ENCODE peak calls at places on chromosomes 2 and 18, in six cellular contexts. One of them, this sample, is unnamed.
A peak's percentile ranks its signal among the peaks of the same experiment; 100 is the strongest.

GRCh38 chr2:140108706-140109472 is 1328.7 kb upstream of the NXPH2 start:
- DNase-seq in GM23338: peak; percentile 18
- DNase-seq in Caco-2: no peak
- DNase-seq in iPS DF 6.9: no peak
- DNase-seq in PC-3: peak; percentile 44
- DNase-seq in psoas muscle: no peak
- DNase-seq in this sample: no peak

GRCh38 chr2:200728630-200729029 is 83.1 kb upstream of the BZW1 start:
- DNase-seq in psoas muscle: no peak
- DNase-seq in iPS DF 6.9: no peak
- DNase-seq in GM23338: no peak
- DNase-seq in Caco-2: no peak
- DNase-seq in PC-3: no peak
- DNase-seq in this sample: no peak

GRCh38 chr18:47872426-47872825 is 58.0 kb downstream of the SMAD2 start:
- DNase-seq in PC-3: no peak
- DNase-seq in iPS DF 6.9: no peak
- DNase-seq in GM23338: no peak
- DNase-seq in psoas muscle: no peak
- DNase-seq in Caco-2: no peak
- DNase-seq in this sample: no peak

GRCh38 chr2:108586631-108587030 is 52.4 kb downstream of the LIMS1 start:
- DNase-seq in PC-3: no peak
- DNase-seq in GM23338: no peak
- DNase-seq in Caco-2: no peak
- DNase-seq in iPS DF 6.9: no peak
- DNase-seq in psoas muscle: no peak
- DNase-seq in this sample: no peak

GRCh38 chr2:70087703-70088507 is 628 bp downstream of the PCBP1 start:
- DNase-seq in GM23338: peak; percentile 52
- DNase-seq in Caco-2: peak; percentile 70
- DNase-seq in PC-3: peak; percentile 41
- DNase-seq in iPS DF 6.9: no peak
- DNase-seq in psoas muscle: peak; percentile 63
- DNase-seq in this sample: peak; percentile 48

GRCh38 chr2:73985318-73986084 is 791 bp downstream of the TET3 start:
- DNase-seq in PC-3: peak; percentile 36
- DNase-seq in iPS DF 6.9: no peak
- DNase-seq in Caco-2: no peak
- DNase-seq in GM23338: peak; percentile 54
- DNase-seq in psoas muscle: peak; percentile 63
- DNase-seq in this sample: peak; percentile 68

GRCh38 chr2:191508738-191509137 is 169.2 kb upstream of the NABP1 start:
- DNase-seq in PC-3: no peak
- DNase-seq in Caco-2: no peak
- DNase-seq in GM23338: no peak
- DNase-seq in psoas muscle: no peak
- DNase-seq in iPS DF 6.9: no peak
- DNase-seq in this sample: no peak

GRCh38 chr2:63993871-63994270 is 25.4 kb downstream of the VPS54 start:
- DNase-seq in Caco-2: no peak
- DNase-seq in GM23338: no peak
- DNase-seq in iPS DF 6.9: no peak
- DNase-seq in psoas muscle: no peak
- DNase-seq in PC-3: no peak
- DNase-seq in this sample: no peak

GRCh38 chr18:48680871-48681270 is 142.0 kb downstream of the CTIF start:
- DNase-seq in iPS DF 6.9: no peak
- DNase-seq in PC-3: no peak
- DNase-seq in Caco-2: no peak
- DNase-seq in psoas muscle: peak; percentile 72
- DNase-seq in GM23338: no peak
- DNase-seq in this sample: no peak

GRCh38 chr2:55877101-55877500 is 46.5 kb downstream of the EFEMP1 start:
- DNase-seq in GM23338: no peak
- DNase-seq in Caco-2: no peak
- DNase-seq in PC-3: no peak
- DNase-seq in psoas muscle: no peak
- DNase-seq in iPS DF 6.9: no peak
- DNase-seq in this sample: no peak

GRCh38 chr2:32484907-32485306 is 128.1 kb downstream of the BIRC6 start:
- DNase-seq in iPS DF 6.9: no peak
- DNase-seq in Caco-2: no peak
- DNase-seq in PC-3: peak; percentile 80
- DNase-seq in GM23338: no peak
- DNase-seq in psoas muscle: no peak
- DNase-seq in this sample: no peak

GRCh38 chr2:64866797-64867196 is 122.4 kb upstream of the SLC1A4 start:
- DNase-seq in iPS DF 6.9: no peak
- DNase-seq in PC-3: peak; percentile 69
- DNase-seq in psoas muscle: peak; percentile 24
- DNase-seq in Caco-2: no peak
- DNase-seq in GM23338: no peak
- DNase-seq in this sample: no peak

GRCh38 chr18:79750980-79751571 is 46.7 kb upstream of the KCNG2 start:
- DNase-seq in iPS DF 6.9: no peak
- DNase-seq in psoas muscle: no peak
- DNase-seq in PC-3: no peak
- DNase-seq in Caco-2: no peak
- DNase-seq in GM23338: no peak
- DNase-seq in this sample: no peak

GRCh38 chr2:159708066-159708760 is 4.1 kb upstream of the MARCHF7 start:
- DNase-seq in GM23338: no peak
- DNase-seq in PC-3: no peak
- DNase-seq in iPS DF 6.9: no peak
- DNase-seq in Caco-2: no peak
- DNase-seq in psoas muscle: no peak
- DNase-seq in this sample: no peak

GRCh38 chr2:224561234-224562005 is 23.7 kb downstream of the CUL3 start:
- DNase-seq in PC-3: no peak
- DNase-seq in psoas muscle: no peak
- DNase-seq in GM23338: no peak
- DNase-seq in iPS DF 6.9: no peak
- DNase-seq in Caco-2: no peak
- DNase-seq in this sample: no peak

GRCh38 chr2:236714061-236714460 is 144.4 kb downstream of the ACKR3 start:
- DNase-seq in iPS DF 6.9: no peak
- DNase-seq in GM23338: no peak
- DNase-seq in Caco-2: no peak
- DNase-seq in psoas muscle: no peak
- DNase-seq in PC-3: peak; percentile 24
- DNase-seq in this sample: no peak

GRCh38 chr2:11649093-11649492 is 20.9 kb downstream of the NTSR2 start:
- DNase-seq in Caco-2: no peak
- DNase-seq in GM23338: no peak
- DNase-seq in PC-3: no peak
- DNase-seq in iPS DF 6.9: no peak
- DNase-seq in psoas muscle: no peak
- DNase-seq in this sample: no peak

GRCh38 chr18:59502899-59503245 is 143.8 kb upstream of the LMAN1 start:
- DNase-seq in GM23338: no peak
- DNase-seq in psoas muscle: no peak
- DNase-seq in Caco-2: no peak
- DNase-seq in PC-3: no peak
- DNase-seq in iPS DF 6.9: no peak
- DNase-seq in this sample: no peak

GRCh38 chr2:189254268-189254883 is 74.8 kb upstream of the COL5A2 start:
- DNase-seq in iPS DF 6.9: no peak
- DNase-seq in Caco-2: no peak
- DNase-seq in psoas muscle: peak; percentile 67
- DNase-seq in PC-3: peak; percentile 39
- DNase-seq in GM23338: no peak
- DNase-seq in this sample: no peak

GRCh38 chr2:26170795-26171194 is 2.1 kb upstream of the GAREM2 start:
- DNase-seq in Caco-2: peak; percentile 36
- DNase-seq in GM23338: no peak
- DNase-seq in iPS DF 6.9: no peak
- DNase-seq in psoas muscle: no peak
- DNase-seq in PC-3: no peak
- DNase-seq in this sample: no peak

GRCh38 chr2:74584088-74584645 is 29.6 kb downstream of the DOK1 start:
- DNase-seq in psoas muscle: no peak
- DNase-seq in GM23338: no peak
- DNase-seq in iPS DF 6.9: no peak
- DNase-seq in Caco-2: no peak
- DNase-seq in PC-3: no peak
- DNase-seq in this sample: no peak

GRCh38 chr2:42369551-42370229 is 8.7 kb upstream of the COX7A2L start:
- DNase-seq in psoas muscle: no peak
- DNase-seq in Caco-2: no peak
- DNase-seq in PC-3: no peak
- DNase-seq in iPS DF 6.9: no peak
- DNase-seq in GM23338: no peak
- DNase-seq in this sample: no peak

GRCh38 chr18:52670903-52671302 is 330.9 kb downstream of the DCC start:
- DNase-seq in PC-3: peak; percentile 26
- DNase-seq in iPS DF 6.9: no peak
- DNase-seq in GM23338: peak; percentile 36
- DNase-seq in psoas muscle: no peak
- DNase-seq in Caco-2: no peak
- DNase-seq in this sample: no peak

GRCh38 chr2:149568138-149568537 is 19.4 kb downstream of the MMADHC start:
- DNase-seq in GM23338: no peak
- DNase-seq in Caco-2: no peak
- DNase-seq in iPS DF 6.9: no peak
- DNase-seq in psoas muscle: no peak
- DNase-seq in PC-3: no peak
- DNase-seq in this sample: no peak

GRCh38 chr2:50344509-50345106 is 687.3 kb downstream of the NRXN1 start:
- DNase-seq in psoas muscle: no peak
- DNase-seq in Caco-2: no peak
- DNase-seq in GM23338: peak; percentile 74
- DNase-seq in iPS DF 6.9: no peak
- DNase-seq in PC-3: no peak
- DNase-seq in this sample: peak; percentile 68

GRCh38 chr2:225649274-225649673 is 249.8 kb downstream of the NYAP2 start:
- DNase-seq in Caco-2: no peak
- DNase-seq in psoas muscle: no peak
- DNase-seq in PC-3: no peak
- DNase-seq in iPS DF 6.9: no peak
- DNase-seq in GM23338: no peak
- DNase-seq in this sample: no peak

GRCh38 chr2:62216616-62217015 is 20.7 kb downstream of the B3GNT2 start:
- DNase-seq in iPS DF 6.9: no peak
- DNase-seq in PC-3: no peak
- DNase-seq in GM23338: no peak
- DNase-seq in Caco-2: no peak
- DNase-seq in psoas muscle: peak; percentile 26
- DNase-seq in this sample: no peak

GRCh38 chr18:66749030-66749429 is 145.1 kb upstream of the CDH19 start:
- DNase-seq in iPS DF 6.9: peak; percentile 11
- DNase-seq in psoas muscle: no peak
- DNase-seq in Caco-2: no peak
- DNase-seq in GM23338: peak; percentile 36
- DNase-seq in PC-3: peak; percentile 50
- DNase-seq in this sample: no peak

GRCh38 chr2:163210430-163210918 is 371.9 kb upstream of the KCNH7 start:
- DNase-seq in psoas muscle: no peak
- DNase-seq in Caco-2: no peak
- DNase-seq in PC-3: peak; percentile 74
- DNase-seq in iPS DF 6.9: no peak
- DNase-seq in GM23338: no peak
- DNase-seq in this sample: no peak

GRCh38 chr2:237336131-237336530 is 77.8 kb downstream of the COL6A3 start:
- DNase-seq in PC-3: no peak
- DNase-seq in GM23338: no peak
- DNase-seq in iPS DF 6.9: no peak
- DNase-seq in psoas muscle: no peak
- DNase-seq in Caco-2: no peak
- DNase-seq in this sample: no peak

GRCh38 chr18:33821503-33821902 is 243.5 kb downstream of the ASXL3 start:
- DNase-seq in iPS DF 6.9: no peak
- DNase-seq in GM23338: no peak
- DNase-seq in psoas muscle: no peak
- DNase-seq in PC-3: peak; percentile 39
- DNase-seq in Caco-2: no peak
- DNase-seq in this sample: no peak

GRCh38 chr2:27369471-27370025 is 590 bp downstream of the EIF2B4 start:
- DNase-seq in Caco-2: peak; percentile 59
- DNase-seq in iPS DF 6.9: no peak
- DNase-seq in PC-3: peak; percentile 54
- DNase-seq in psoas muscle: peak; percentile 71
- DNase-seq in GM23338: peak; percentile 84
- DNase-seq in this sample: peak; percentile 44

GRCh38 chr2:85577386-85578242 is at the start of gene VAMP8:
- DNase-seq in GM23338: peak; percentile 95
- DNase-seq in iPS DF 6.9: peak; percentile 52
- DNase-seq in Caco-2: peak; percentile 89
- DNase-seq in PC-3: peak; percentile 80
- DNase-seq in psoas muscle: peak; percentile 47
- DNase-seq in this sample: no peak

GRCh38 chr2:230412369-230412706 is 3.7 kb upstream of the SP100 start:
- DNase-seq in psoas muscle: no peak
- DNase-seq in Caco-2: no peak
- DNase-seq in PC-3: no peak
- DNase-seq in iPS DF 6.9: no peak
- DNase-seq in GM23338: no peak
- DNase-seq in this sample: no peak
- H3K4me3 ChIP-seq in psoas muscle: peak overlapping the region; percentile 84
- H3K4me3 ChIP-seq in Caco-2: peak overlapping the region; percentile 64
- H3K4me3 ChIP-seq in PC-3: peak overlapping the region; percentile 78
- H3K4me3 ChIP-seq in iPS DF 6.9: no peak overlapping the region
- H3K4me3 ChIP-seq in GM23338: peak overlapping the region; percentile 75
- H3K4me3 ChIP-seq in this sample: peak overlapping the region; percentile 34

GRCh38 chr2:143949121-143949848 is 570.6 kb downstream of the ZEB2 start:
- DNase-seq in iPS DF 6.9: no peak
- DNase-seq in GM23338: no peak
- DNase-seq in PC-3: no peak
- DNase-seq in Caco-2: no peak
- DNase-seq in psoas muscle: no peak
- DNase-seq in this sample: no peak
- H3K36me3 ChIP-seq in iPS DF 6.9: no peaks in the 10 kb centered on the region
- H3K36me3 ChIP-seq in GM23338: no peaks in the 10 kb centered on the region
- H3K36me3 ChIP-seq in PC-3: no peaks in the 10 kb centered on the region
- H3K36me3 ChIP-seq in Caco-2: no peaks in the 10 kb centered on the region
- H3K36me3 ChIP-seq in psoas muscle: no peaks in the 10 kb centered on the region
- H3K36me3 ChIP-seq in this sample: no peaks in the 10 kb centered on the region

GRCh38 chr18:63795611-63796010 is 20.4 kb downstream of the SERPINB7 start:
- DNase-seq in PC-3: no peak
- DNase-seq in psoas muscle: no peak
- DNase-seq in iPS DF 6.9: no peak
- DNase-seq in Caco-2: no peak
- DNase-seq in GM23338: peak; percentile 2
- DNase-seq in this sample: no peak
- H3K4me3 ChIP-seq in PC-3: no peak overlapping the region
- H3K4me3 ChIP-seq in psoas muscle: no peak overlapping the region
- H3K4me3 ChIP-seq in iPS DF 6.9: no peak overlapping the region
- H3K4me3 ChIP-seq in Caco-2: no peak overlapping the region
- H3K4me3 ChIP-seq in GM23338: no peak overlapping the region
- H3K4me3 ChIP-seq in this sample: no peak overlapping the region

DNA sequence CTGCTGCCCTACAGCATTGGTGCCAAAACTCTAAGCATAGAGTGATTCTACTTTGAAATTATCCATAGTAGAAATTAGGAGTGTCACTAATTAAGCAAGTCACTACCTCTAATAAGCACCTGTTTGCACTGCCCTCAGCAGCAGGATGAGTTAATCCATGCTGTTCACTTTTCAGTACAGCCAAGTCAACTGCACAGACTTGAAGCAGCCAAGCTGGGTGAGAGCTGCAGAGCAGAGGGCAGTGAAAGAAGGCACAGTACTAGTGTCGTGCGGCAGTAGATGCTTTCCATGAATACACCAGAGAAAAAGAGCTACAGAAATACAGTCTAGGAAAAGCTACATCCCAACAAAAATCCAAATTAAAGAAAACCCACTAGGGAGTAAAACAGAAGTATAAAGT is 98.6 kb downstream of the RAPH1 start:
- DNase-seq in PC-3: no peak
- DNase-seq in iPS DF 6.9: no peak
- DNase-seq in Caco-2: no peak
- DNase-seq in psoas muscle: no peak
- DNase-seq in GM23338: no peak
- DNase-seq in this sample: no peak
- H3K36me3 ChIP-seq in PC-3: no peaks in the 10 kb centered on the region
- H3K36me3 ChIP-seq in iPS DF 6.9: peaks cover 5% of the 10 kb centered on the region
- H3K36me3 ChIP-seq in Caco-2: no peaks in the 10 kb centered on the region
- H3K36me3 ChIP-seq in psoas muscle: peaks cover 38% of the 10 kb centered on the region
- H3K36me3 ChIP-seq in GM23338: peaks cover 4% of the 10 kb centered on the region
- H3K36me3 ChIP-seq in this sample: peaks cover 3% of the 10 kb centered on the region